ENCODE peak calls at places on chromosomes 12 and 14, in ten cellular contexts. One of them, this sample, is unnamed.
A peak's percentile ranks its signal among the peaks of the same experiment; 100 is the strongest.

GRCh38 chr14:51095854-51096823 is 1.2 kb upstream of the TRIM9 start:
- DNase-seq in CD4-positive, alpha-beta T cell: no peak
- DNase-seq in right cardiac atrium: peak; percentile 29
- DNase-seq in AG04450: no peak
- DNase-seq in left lung: no peak
- DNase-seq in gastrocnemius medialis: peak; percentile 28
- DNase-seq in RWPE1: no peak
- DNase-seq in trophoblast cell: peak; percentile 33
- DNase-seq in A549: peak; percentile 19
- DNase-seq in pancreas: no peak
- DNase-seq in this sample: no peak

GRCh38 chr12:50059440-50060119 is 2.2 kb downstream of the ASIC1 start:
- DNase-seq in A549: no peak
- DNase-seq in AG04450: no peak
- DNase-seq in gastrocnemius medialis: no peak
- DNase-seq in right cardiac atrium: no peak
- DNase-seq in left lung: no peak
- DNase-seq in CD4-positive, alpha-beta T cell: peak; percentile 37
- DNase-seq in pancreas: no peak
- DNase-seq in trophoblast cell: no peak
- DNase-seq in RWPE1: no peak
- DNase-seq in this sample: no peak

GRCh38 chr12:124869011-124869665 is 5.5 kb upstream of the SCARB1 start:
- DNase-seq in right cardiac atrium: no peak
- DNase-seq in AG04450: no peak
- DNase-seq in gastrocnemius medialis: no peak
- DNase-seq in trophoblast cell: peak; percentile 95
- DNase-seq in RWPE1: peak; percentile 45
- DNase-seq in left lung: peak; percentile 61
- DNase-seq in A549: no peak
- DNase-seq in pancreas: no peak
- DNase-seq in CD4-positive, alpha-beta T cell: no peak
- DNase-seq in this sample: no peak

GRCh38 chr12:60920841-60921495 is 1325.1 kb downstream of the SLC16A7 start:
- DNase-seq in A549: peak; percentile 14
- DNase-seq in pancreas: no peak
- DNase-seq in trophoblast cell: no peak
- DNase-seq in AG04450: no peak
- DNase-seq in right cardiac atrium: no peak
- DNase-seq in left lung: no peak
- DNase-seq in gastrocnemius medialis: no peak
- DNase-seq in CD4-positive, alpha-beta T cell: no peak
- DNase-seq in RWPE1: peak; percentile 30
- DNase-seq in this sample: no peak

GRCh38 chr14:37697489-37698121 is 102.2 kb downstream of the TTC6 start:
- DNase-seq in AG04450: peak; percentile 21
- DNase-seq in trophoblast cell: peak; percentile 55
- DNase-seq in left lung: no peak
- DNase-seq in right cardiac atrium: no peak
- DNase-seq in A549: peak; percentile 45
- DNase-seq in gastrocnemius medialis: no peak
- DNase-seq in CD4-positive, alpha-beta T cell: no peak
- DNase-seq in pancreas: no peak
- DNase-seq in RWPE1: peak; percentile 24
- DNase-seq in this sample: no peak

GRCh38 chr12:3202734-3203446 is 125.7 kb downstream of the TSPAN9 start:
- DNase-seq in left lung: no peak
- DNase-seq in right cardiac atrium: no peak
- DNase-seq in RWPE1: peak; percentile 70
- DNase-seq in CD4-positive, alpha-beta T cell: peak; percentile 40
- DNase-seq in pancreas: peak; percentile 57
- DNase-seq in A549: peak; percentile 47
- DNase-seq in gastrocnemius medialis: no peak
- DNase-seq in AG04450: no peak
- DNase-seq in trophoblast cell: peak; percentile 34
- DNase-seq in this sample: peak; percentile 20

GRCh38 chr14:35963209-35963608 is 137.1 kb downstream of the BRMS1L start:
- DNase-seq in RWPE1: no peak
- DNase-seq in AG04450: no peak
- DNase-seq in trophoblast cell: no peak
- DNase-seq in gastrocnemius medialis: no peak
- DNase-seq in left lung: no peak
- DNase-seq in CD4-positive, alpha-beta T cell: no peak
- DNase-seq in right cardiac atrium: no peak
- DNase-seq in A549: peak; percentile 27
- DNase-seq in pancreas: no peak
- DNase-seq in this sample: no peak

GRCh38 chr12:48794870-48795269 is 6.0 kb upstream of the ADCY6 start:
- DNase-seq in right cardiac atrium: no peak
- DNase-seq in AG04450: no peak
- DNase-seq in trophoblast cell: peak; percentile 98
- DNase-seq in A549: no peak
- DNase-seq in CD4-positive, alpha-beta T cell: no peak
- DNase-seq in RWPE1: peak; percentile 80
- DNase-seq in left lung: no peak
- DNase-seq in gastrocnemius medialis: no peak
- DNase-seq in pancreas: no peak
- DNase-seq in this sample: no peak

DNA sequence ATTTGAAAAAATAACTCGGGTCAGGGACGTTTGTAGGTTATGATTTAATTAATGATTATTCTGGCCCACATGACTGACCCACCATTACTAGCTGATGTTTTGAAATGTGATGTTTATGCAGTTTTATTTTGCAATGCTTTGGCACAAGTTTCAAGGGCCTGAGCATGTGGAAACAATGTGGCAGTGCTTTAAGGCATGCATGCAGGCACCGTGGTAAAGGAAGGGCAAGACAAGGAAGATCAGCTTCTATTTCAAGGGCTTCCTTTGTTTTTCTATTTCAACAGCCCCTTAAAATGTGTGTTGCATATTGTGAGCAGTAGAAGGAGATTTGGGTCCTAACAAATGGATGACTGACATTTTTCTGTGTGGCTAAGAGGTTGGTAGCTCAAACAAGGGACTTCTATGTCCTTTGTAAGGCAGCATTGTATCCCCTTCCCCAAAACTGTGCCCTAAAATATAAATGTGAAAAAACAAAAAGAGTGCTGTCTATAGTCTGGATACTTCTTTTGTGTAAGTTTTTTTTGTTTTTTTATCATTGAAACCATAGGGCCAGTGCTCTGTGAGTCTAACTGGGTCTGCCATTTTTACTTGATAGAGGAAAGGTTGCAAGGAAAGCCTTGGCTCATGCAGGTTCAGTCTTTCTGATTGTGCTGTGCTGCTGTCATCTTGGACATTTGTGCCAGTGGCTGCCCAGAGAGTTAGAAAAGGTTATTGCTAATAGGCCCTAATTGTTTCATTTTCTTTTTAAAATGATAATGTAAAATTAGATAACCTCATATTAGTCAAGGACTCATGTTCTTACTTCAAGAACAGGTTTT is 103.5 kb downstream of the FGD4 start:
- DNase-seq in CD4-positive, alpha-beta T cell: no peak
- DNase-seq in right cardiac atrium: no peak
- DNase-seq in pancreas: no peak
- DNase-seq in trophoblast cell: peak; percentile 31
- DNase-seq in left lung: no peak
- DNase-seq in AG04450: no peak
- DNase-seq in RWPE1: no peak
- DNase-seq in A549: no peak
- DNase-seq in gastrocnemius medialis: peak; percentile 60
- DNase-seq in this sample: no peak
- H3K27ac ChIP-seq in CD4-positive, alpha-beta T cell: no peak overlapping the region
- H3K27ac ChIP-seq in right cardiac atrium: no peak overlapping the region
- H3K27ac ChIP-seq in pancreas: peak overlapping the region; percentile 76
- H3K27ac ChIP-seq in trophoblast cell: no peak overlapping the region
- H3K27ac ChIP-seq in left lung: peak overlapping the region; percentile 67
- H3K27ac ChIP-seq in AG04450: no peak overlapping the region
- H3K27ac ChIP-seq in RWPE1: no peak overlapping the region
- H3K27ac ChIP-seq in A549: no peak overlapping the region
- H3K27ac ChIP-seq in gastrocnemius medialis: peak overlapping the region; percentile 84
- H3K27ac ChIP-seq in this sample: no peak overlapping the region

GRCh38 chr14:22920697-22921096 is 1.7 kb upstream of the RBM23 start:
- DNase-seq in left lung: no peak
- DNase-seq in pancreas: no peak
- DNase-seq in gastrocnemius medialis: no peak
- DNase-seq in RWPE1: no peak
- DNase-seq in AG04450: no peak
- DNase-seq in CD4-positive, alpha-beta T cell: no peak
- DNase-seq in right cardiac atrium: no peak
- DNase-seq in A549: no peak
- DNase-seq in trophoblast cell: peak; percentile 49
- DNase-seq in this sample: no peak

GRCh38 chr14:22918519-22918808 is 485 bp downstream of the RBM23 start:
- DNase-seq in gastrocnemius medialis: no peak
- DNase-seq in left lung: no peak
- DNase-seq in A549: no peak
- DNase-seq in trophoblast cell: no peak
- DNase-seq in right cardiac atrium: no peak
- DNase-seq in pancreas: no peak
- DNase-seq in CD4-positive, alpha-beta T cell: no peak
- DNase-seq in RWPE1: no peak
- DNase-seq in AG04450: no peak
- DNase-seq in this sample: no peak

GRCh38 chr14:22919601-22919921 is 612 bp upstream of the RBM23 start:
- DNase-seq in A549: no peak
- DNase-seq in right cardiac atrium: no peak
- DNase-seq in left lung: no peak
- DNase-seq in gastrocnemius medialis: no peak
- DNase-seq in CD4-positive, alpha-beta T cell: no peak
- DNase-seq in pancreas: no peak
- DNase-seq in AG04450: no peak
- DNase-seq in RWPE1: no peak
- DNase-seq in trophoblast cell: no peak
- DNase-seq in this sample: no peak

GRCh38 chr14:22915886-22916521 is 2.9 kb downstream of the RBM23 start:
- DNase-seq in left lung: peak; percentile 50
- DNase-seq in pancreas: no peak
- DNase-seq in CD4-positive, alpha-beta T cell: no peak
- DNase-seq in trophoblast cell: peak; percentile 36
- DNase-seq in gastrocnemius medialis: peak; percentile 9
- DNase-seq in A549: no peak
- DNase-seq in RWPE1: no peak
- DNase-seq in right cardiac atrium: peak; percentile 21
- DNase-seq in AG04450: no peak
- DNase-seq in this sample: no peak

DNA sequence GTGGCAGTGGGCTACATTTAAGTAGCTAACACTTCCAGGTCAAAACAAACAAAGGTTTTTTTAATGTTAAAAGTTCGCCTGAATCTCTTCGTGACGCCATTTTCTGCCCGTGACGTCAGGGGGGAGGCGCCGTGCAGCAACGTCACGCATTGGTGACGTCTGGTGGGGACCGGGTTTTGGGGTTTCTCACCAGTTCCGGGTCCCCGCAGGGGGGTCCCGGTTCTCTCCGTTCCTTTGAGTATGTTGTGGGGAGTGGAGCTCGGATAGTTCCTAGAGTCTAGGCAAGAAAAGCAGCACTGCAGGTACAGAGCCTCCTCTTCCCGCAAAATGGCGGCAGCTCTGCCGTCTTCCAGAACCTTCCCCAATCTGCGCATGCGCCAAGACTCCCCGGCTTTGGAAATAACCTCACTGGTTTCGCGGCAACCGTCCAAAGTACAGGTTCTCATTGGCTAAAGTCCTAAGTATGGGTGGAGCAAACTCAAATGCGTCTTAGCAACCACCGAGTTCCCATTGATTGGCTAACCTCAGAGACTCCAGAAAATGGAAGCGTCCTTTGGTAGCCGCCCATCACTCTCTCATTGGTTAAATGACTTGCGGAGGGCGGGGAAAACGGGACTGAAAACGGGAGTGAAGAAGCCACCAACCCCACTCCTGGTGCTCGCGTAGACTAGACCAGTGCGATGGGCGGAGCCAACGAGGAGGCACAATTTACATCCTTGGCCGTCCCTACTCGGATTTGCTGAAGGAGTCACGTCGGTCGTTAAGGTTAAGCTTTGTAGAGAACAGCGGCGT is at the start of gene RBM23:
- DNase-seq in pancreas: peak; percentile 100
- DNase-seq in RWPE1: peak; percentile 97
- DNase-seq in AG04450: peak; percentile 100
- DNase-seq in right cardiac atrium: peak; percentile 100
- DNase-seq in A549: peak; percentile 100
- DNase-seq in CD4-positive, alpha-beta T cell: peak; percentile 100
- DNase-seq in trophoblast cell: peak; percentile 100
- DNase-seq in left lung: peak; percentile 100
- DNase-seq in gastrocnemius medialis: peak; percentile 99
- DNase-seq in this sample: peak; percentile 99
- H3K27ac ChIP-seq in pancreas: peak within 1 kb of the TSS; percentile 100
- H3K27ac ChIP-seq in RWPE1: peak within 1 kb of the TSS; percentile 94
- H3K27ac ChIP-seq in AG04450: peak within 1 kb of the TSS; percentile 99
- H3K27ac ChIP-seq in right cardiac atrium: peak within 1 kb of the TSS; percentile 98
- H3K27ac ChIP-seq in A549: peak within 1 kb of the TSS; percentile 87
- H3K27ac ChIP-seq in CD4-positive, alpha-beta T cell: peak within 1 kb of the TSS; percentile 100
- H3K27ac ChIP-seq in trophoblast cell: peak within 1 kb of the TSS; percentile 88
- H3K27ac ChIP-seq in left lung: peak within 1 kb of the TSS; percentile 100
- H3K27ac ChIP-seq in gastrocnemius medialis: peak within 1 kb of the TSS; percentile 99
- H3K27ac ChIP-seq in this sample: peak within 1 kb of the TSS; percentile 94

DNA sequence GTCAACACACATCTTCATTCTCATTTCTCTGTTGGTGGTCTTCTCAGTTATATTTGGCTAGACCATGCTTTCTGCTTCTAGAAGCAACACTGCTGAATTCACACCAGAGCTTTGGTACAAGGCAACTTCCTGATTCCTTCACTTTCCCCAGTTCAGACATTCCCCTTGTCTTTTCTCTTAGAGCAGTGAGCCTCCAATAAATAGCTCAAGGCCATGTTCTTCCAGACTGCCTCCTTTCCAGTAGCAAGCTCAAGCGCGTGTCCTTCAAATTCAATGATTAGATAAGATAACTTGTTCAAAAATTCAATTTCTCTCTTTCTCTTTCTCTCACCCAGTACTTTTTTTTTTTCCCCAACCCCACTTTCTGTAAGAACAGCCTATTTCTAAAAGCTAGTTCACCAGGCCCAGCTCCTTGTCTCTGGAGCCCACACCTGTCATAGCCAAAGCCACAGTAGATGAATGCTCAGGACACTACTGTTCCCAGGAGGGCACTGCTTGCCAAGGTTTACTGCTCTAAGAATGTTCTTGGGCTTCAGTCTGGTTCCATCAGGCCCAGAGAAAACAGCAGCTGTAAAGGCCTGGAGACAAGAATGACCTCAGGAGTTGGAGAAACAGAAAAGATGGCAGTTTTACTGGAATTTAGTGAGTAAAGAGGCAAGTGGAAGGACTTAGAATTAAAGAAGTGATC is 17.7 kb downstream of the TBK1 start:
- DNase-seq in gastrocnemius medialis: peak; percentile 42
- DNase-seq in CD4-positive, alpha-beta T cell: no peak
- DNase-seq in A549: no peak
- DNase-seq in left lung: no peak
- DNase-seq in trophoblast cell: no peak
- DNase-seq in right cardiac atrium: no peak
- DNase-seq in AG04450: no peak
- DNase-seq in pancreas: no peak
- DNase-seq in RWPE1: no peak
- DNase-seq in this sample: no peak
- H3K27ac ChIP-seq in gastrocnemius medialis: peak overlapping the region; percentile 82
- H3K27ac ChIP-seq in CD4-positive, alpha-beta T cell: no peak overlapping the region
- H3K27ac ChIP-seq in A549: no peak overlapping the region
- H3K27ac ChIP-seq in left lung: no peak overlapping the region
- H3K27ac ChIP-seq in trophoblast cell: no peak overlapping the region
- H3K27ac ChIP-seq in right cardiac atrium: peak overlapping the region; percentile 23
- H3K27ac ChIP-seq in AG04450: no peak overlapping the region
- H3K27ac ChIP-seq in pancreas: no peak overlapping the region
- H3K27ac ChIP-seq in RWPE1: no peak overlapping the region
- H3K27ac ChIP-seq in this sample: no peak overlapping the region

DNA sequence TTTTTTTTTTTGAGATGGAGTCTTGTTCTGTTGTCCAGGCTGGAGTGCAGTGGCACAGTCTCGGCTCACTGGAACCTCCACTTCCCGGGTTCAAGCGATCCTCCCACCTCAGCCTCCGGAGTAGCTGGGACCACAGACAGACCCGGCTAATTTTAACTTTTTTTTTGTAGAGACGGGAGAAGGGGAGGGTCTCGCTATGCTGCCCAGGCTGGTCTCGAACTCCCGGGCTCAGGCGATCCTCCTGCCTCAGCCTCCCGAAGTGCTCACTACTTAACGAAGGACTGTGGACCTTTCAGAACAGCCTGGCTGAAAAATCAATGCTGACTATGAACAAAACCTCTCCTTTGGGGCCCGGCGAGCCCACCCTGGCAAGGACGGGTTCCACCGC is 10.9 kb downstream of the SLC6A12 start:
- DNase-seq in AG04450: no peak
- DNase-seq in trophoblast cell: no peak
- DNase-seq in right cardiac atrium: no peak
- DNase-seq in CD4-positive, alpha-beta T cell: no peak
- DNase-seq in pancreas: no peak
- DNase-seq in left lung: no peak
- DNase-seq in gastrocnemius medialis: no peak
- DNase-seq in A549: no peak
- DNase-seq in RWPE1: no peak
- DNase-seq in this sample: no peak
- H3K27ac ChIP-seq in AG04450: no peak overlapping the region
- H3K27ac ChIP-seq in trophoblast cell: no peak overlapping the region
- H3K27ac ChIP-seq in right cardiac atrium: no peak overlapping the region
- H3K27ac ChIP-seq in CD4-positive, alpha-beta T cell: no peak overlapping the region
- H3K27ac ChIP-seq in pancreas: no peak overlapping the region
- H3K27ac ChIP-seq in left lung: no peak overlapping the region
- H3K27ac ChIP-seq in gastrocnemius medialis: no peak overlapping the region
- H3K27ac ChIP-seq in A549: peak overlapping the region; percentile 74
- H3K27ac ChIP-seq in RWPE1: no peak overlapping the region
- H3K27ac ChIP-seq in this sample: no peak overlapping the region